ENCODE peak calls at places on chromosomes 12 and 14, in five cellular contexts. I, A, B, P and F are unnamed samples.

GRCh38 chr14:38065101-38065762 is 142.5 kb upstream of the SSTR1 start:
- DNase-seq in B (peak; percentile 38), I (peak; percentile 29), P (no peak), A (no peak), F (peak; percentile 14)

GRCh38 chr14:23895480-23895879 is 58.1 kb upstream of the DHRS4 start:
- DNase-seq in P (no peak), B (no peak), I (no peak), A (no peak), F (no peak)

GRCh38 chr12:120940799-120941198 is 36.6 kb upstream of the SPPL3 start:
- DNase-seq in A (no peak), B (no peak), P (no peak), I (no peak), F (no peak)

GRCh38 chr12:4743046-4743445 is 22.8 kb downstream of the GALNT8 start:
- DNase-seq in P (no peak), B (peak; percentile 33), A (no peak), I (no peak), F (no peak)

GRCh38 chr14:24783791-24784190 is 149.8 kb upstream of the GZMB start:
- DNase-seq in P (no peak), B (no peak), A (no peak), I (no peak), F (no peak)

GRCh38 chr12:92737855-92738850 is 35.4 kb downstream of the PLEKHG7 start:
- DNase-seq in P (no peak), I (no peak), B (no peak), A (no peak), F (no peak)

GRCh38 chr14:92986254-92987147 is 63.6 kb downstream of the CHGA start:
- DNase-seq in A (peak; percentile 63), P (no peak), B (peak; percentile 63), I (no peak), F (peak; percentile 49)

GRCh38 chr12:67534671-67535070 is 113.9 kb upstream of the DYRK2 start:
- DNase-seq in P (no peak), B (no peak), I (no peak), A (no peak), F (peak; percentile 86)

GRCh38 chr14:88974991-88975835 is 150.8 kb downstream of the TTC8 start:
- DNase-seq in A (no peak), P (no peak), I (no peak), B (no peak), F (no peak)

GRCh38 chr14:21535545-21536394 is 9.6 kb upstream of the SALL2 start:
- DNase-seq in I (no peak), B (no peak), A (no peak), P (no peak), F (no peak)

GRCh38 chr12:19869413-19869812 is 430.1 kb downstream of the AEBP2 start:
- DNase-seq in P (no peak), I (no peak), A (no peak), B (no peak), F (no peak)

GRCh38 chr12:109492371-109492770 is 14.9 kb downstream of the UBE3B start:
- DNase-seq in P (no peak), I (no peak), B (no peak), A (no peak), F (no peak)

GRCh38 chr12:66879392-66879791 is 200.5 kb upstream of the GRIP1 start:
- DNase-seq in B (peak; percentile 86), P (no peak), A (no peak), I (no peak), F (no peak)

GRCh38 chr14:98167253-98167652 is 1104.7 kb downstream of the BCL11B start:
- DNase-seq in B (no peak), P (no peak), A (no peak), I (no peak), F (no peak)

GRCh38 chr12:57208946-57209282 is 7.7 kb upstream of the NXPH4 start:
- DNase-seq in I (no peak), B (no peak), P (no peak), A (no peak), F (no peak)

GRCh38 chr12:69470189-69471094 is at the start of gene FRS2:
- DNase-seq in I (peak; percentile 76), P (peak; percentile 83), A (peak; percentile 90), B (peak; percentile 90), F (peak; percentile 83)

GRCh38 chr12:95216704-95217376 is 427 bp downstream of the FGD6 start:
- DNase-seq in I (no peak), B (peak; percentile 86), A (no peak), P (no peak), F (peak; percentile 25)

GRCh38 chr14:72129283-72129682 is 197.1 kb downstream of the RGS6 start:
- DNase-seq in A (peak; percentile 51), I (no peak), B (no peak), P (no peak), F (no peak)

GRCh38 chr12:52713960-52714886 is 10.9 kb upstream of the KRT77 start:
- DNase-seq in I (no peak), B (no peak), A (no peak), P (peak; percentile 49), F (no peak)

GRCh38 chr12:121799842-121800693 is 3.7 kb upstream of the SETD1B start:
- DNase-seq in A (peak; percentile 92), I (peak; percentile 71), P (peak; percentile 68), B (peak; percentile 95), F (peak; percentile 84)

GRCh38 chr12:75759842-75760260 is 248.4 kb upstream of the KRR1 start:
- DNase-seq in I (no peak), A (no peak), B (no peak), P (no peak), F (peak; percentile 79)

GRCh38 chr14:20624495-20625070 is 16.9 kb downstream of the OR6S1 start:
- DNase-seq in A (no peak), B (no peak), P (peak; percentile 29), I (peak; percentile 32), F (no peak)